ENCODE peak calls at places on chromosomes 5 and 9, in four cellular contexts. T, W, B and Y are unnamed samples.

GRCh38 chr5:73370620-73371583 is 77.7 kb downstream of the FOXD1 start:
- DNase-seq in T (no peak), W (no peak), B (peak; percentile 94), Y (peak; percentile 98)

GRCh38 chr5:150763023-150763793 is 4.4 kb upstream of the DCTN4 start:
- DNase-seq in T (peak; percentile 30), W (no peak), B (peak; percentile 97), Y (peak; percentile 69)

GRCh38 chr5:83173826-83174225 is 96.5 kb downstream of the XRCC4 start:
- DNase-seq in T (no peak), W (no peak), B (no peak), Y (no peak)

GRCh38 chr5:157520911-157521703 is 54.5 kb downstream of the ADAM19 start:
- DNase-seq in T (no peak), W (no peak), B (peak; percentile 73), Y (no peak)

GRCh38 chr9:118631956-118632355 is 737.3 kb downstream of the BRINP1 start:
- DNase-seq in T (no peak), W (no peak), B (no peak), Y (no peak)

GRCh38 chr5:31133488-31133887 is 60.0 kb upstream of the CDH6 start:
- DNase-seq in T (no peak), W (no peak), B (peak; percentile 53), Y (no peak)

GRCh38 chr5:134203630-134204029 is 22.2 kb downstream of the PPP2CA start:
- DNase-seq in T (no peak), W (no peak), B (no peak), Y (no peak)

GRCh38 chr5:73160239-73160671 is 12.7 kb upstream of the TMEM174 start:
- DNase-seq in T (no peak), W (no peak), B (peak; percentile 13), Y (no peak)

GRCh38 chr5:179316111-179316551 is 29.1 kb downstream of the ADAMTS2 start:
- DNase-seq in T (no peak), W (no peak), B (no peak), Y (no peak)

GRCh38 chr9:27352457-27353188 is 55.7 kb upstream of the EQTN start:
- DNase-seq in T (no peak), W (no peak), B (no peak), Y (no peak)

GRCh38 chr9:27355166-27355565 is 58.2 kb upstream of the EQTN start:
- DNase-seq in T (no peak), W (no peak), B (peak; percentile 41), Y (no peak)

GRCh38 chr9:27351438-27351837 is 54.5 kb upstream of the EQTN start:
- DNase-seq in T (no peak), W (no peak), B (no peak), Y (no peak)

GRCh38 chr9:27356446-27356845 is 59.5 kb upstream of the EQTN start:
- DNase-seq in T (no peak), W (no peak), B (no peak), Y (no peak)

GRCh38 chr9:27353405-27354229 is 56.7 kb upstream of the EQTN start:
- DNase-seq in T (no peak), W (no peak), B (peak; percentile 29), Y (no peak)
- H3K4me3 ChIP-seq in T (no peak overlapping the region), W (no peak overlapping the region), B (no peak overlapping the region), Y (no peak overlapping the region)

DNA sequence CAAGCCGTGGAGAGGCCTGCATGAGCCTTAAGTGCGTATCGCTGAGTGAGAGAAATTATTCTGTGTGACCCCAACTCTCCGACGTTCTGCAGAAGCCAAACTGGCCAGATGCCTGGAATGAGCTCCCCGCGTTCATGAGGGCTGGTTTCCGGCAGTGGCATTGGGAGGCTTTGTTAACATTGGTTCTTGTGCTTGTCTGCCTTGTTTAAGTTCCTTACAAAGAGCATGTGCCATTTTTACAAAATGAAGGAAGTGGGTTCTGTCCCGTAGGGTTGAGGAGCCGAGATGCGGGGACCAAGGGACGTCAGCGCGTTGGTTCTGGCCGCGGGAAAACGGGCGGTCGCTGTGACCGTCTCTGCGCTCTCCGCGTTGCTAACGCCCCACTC is 13.2 kb downstream of the RABL6 start:
- DNase-seq in T (no peak), W (no peak), B (peak; percentile 29), Y (no peak)
- H3K4me3 ChIP-seq in T (peak overlapping the region; percentile 10), W (no peak overlapping the region), B (peak overlapping the region; percentile 26), Y (no peak overlapping the region)

DNA sequence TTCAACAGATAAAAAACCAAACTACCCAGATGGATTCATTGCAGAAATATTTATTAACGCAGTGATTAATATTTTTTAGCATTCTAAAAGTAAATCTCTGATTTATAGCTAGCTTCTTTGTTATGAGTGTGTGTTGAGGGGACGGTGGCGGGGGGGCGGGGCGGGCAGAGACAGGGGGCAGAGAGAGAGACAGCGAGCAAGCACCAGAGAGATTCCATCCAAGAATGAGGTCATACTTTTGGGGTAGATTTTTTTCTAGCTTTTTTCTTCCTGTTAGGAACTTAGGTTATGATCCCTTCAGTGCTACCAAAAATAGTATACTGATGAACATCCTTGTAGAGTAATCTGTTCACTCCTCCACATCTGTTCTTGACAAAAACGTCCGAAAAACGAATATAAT is 500 bp upstream of the ZNF883 start:
- DNase-seq in T (no peak), W (no peak), B (no peak), Y (no peak)
- H3K4me3 ChIP-seq in T (peak overlapping the region; percentile 37), W (no peak overlapping the region), B (peak overlapping the region; percentile 40), Y (peak overlapping the region; percentile 45)

GRCh38 chr5:15500326-15500958 is 462 bp downstream of the FBXL7 start:
- DNase-seq in T (no peak), W (no peak), B (peak; percentile 56), Y (no peak)

GRCh38 chr5:15499528-15500325 is at the start of gene FBXL7:
- DNase-seq in T (no peak), W (no peak), B (peak; percentile 80), Y (no peak)

GRCh38 chr5:15506146-15506545 is 6.2 kb downstream of the FBXL7 start:
- DNase-seq in T (no peak), W (no peak), B (no peak), Y (no peak)

GRCh38 chr5:15501057-15501791 is 1.2 kb downstream of the FBXL7 start:
- DNase-seq in T (no peak), W (no peak), B (peak; percentile 81), Y (no peak)

GRCh38 chr5:15502208-15502607 is 2.2 kb downstream of the FBXL7 start:
- DNase-seq in T (no peak), W (no peak), B (peak; percentile 64), Y (no peak)
- H3K4me3 ChIP-seq in T (no peak overlapping the region), W (no peak overlapping the region), B (peak overlapping the region; percentile 80), Y (no peak overlapping the region)

DNA sequence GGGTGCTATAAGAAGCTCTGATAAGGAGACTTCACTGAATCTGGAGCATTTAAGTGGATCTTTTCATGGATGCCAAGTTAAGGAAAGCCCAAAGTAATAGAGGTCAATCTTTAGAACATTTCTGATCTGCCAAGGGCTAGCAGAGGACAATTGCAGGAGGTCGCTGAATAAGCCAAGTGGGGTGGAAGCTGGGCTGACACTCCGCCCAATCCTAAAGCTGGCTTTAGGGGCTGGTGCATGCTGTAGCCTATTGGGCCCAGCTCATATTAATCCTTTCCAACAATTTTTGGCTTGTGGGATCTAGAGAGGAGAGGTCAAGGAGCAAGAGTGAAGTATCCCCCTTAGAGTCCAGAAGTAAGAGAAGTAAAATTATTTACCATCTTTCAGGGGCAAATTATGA is 526.5 kb downstream of the RAB3C start:
- DNase-seq in T (no peak), W (no peak), B (no peak), Y (no peak)
- H3K4me3 ChIP-seq in T (no peak overlapping the region), W (no peak overlapping the region), B (no peak overlapping the region), Y (no peak overlapping the region)

GRCh38 chr9:126781717-126782388 is 23.0 kb upstream of the ZBTB43 start:
- DNase-seq in T (peak; percentile 69), W (peak; percentile 71), B (peak; percentile 75), Y (peak; percentile 63)
- H3K4me3 ChIP-seq in T (no peak overlapping the region), W (no peak overlapping the region), B (no peak overlapping the region), Y (no peak overlapping the region)